ENCODE peak calls at places on chromosomes 13 and 19, in four cellular contexts. J, F, U and H are unnamed samples.

GRCh38 chr19:21698215-21698614 is 69.2 kb downstream of the ZNF100 start:
- DNase-seq in J (no peak), F (no peak), U (no peak), H (no peak)

GRCh38 chr13:43232144-43232840 is 208.9 kb downstream of the DNAJC15 start:
- DNase-seq in J (no peak), F (no peak), U (no peak), H (no peak)

GRCh38 chr13:99385161-99385560 is 78.0 kb upstream of the GPR183 start:
- DNase-seq in J (no peak), F (no peak), U (no peak), H (no peak)

GRCh38 chr13:36887758-36888521 is 32.1 kb downstream of the SMAD9 start:
- DNase-seq in J (no peak), F (no peak), U (no peak), H (no peak)

GRCh38 chr19:7500811-7501450 is 12.1 kb upstream of the PEX11G start:
- DNase-seq in J (peak; percentile 86), F (no peak), U (peak; percentile 89), H (peak; percentile 30)

GRCh38 chr19:35856546-35857149 is at the start of gene KIRREL2:
- DNase-seq in J (peak; percentile 84), F (no peak), U (no peak), H (no peak)

GRCh38 chr19:49823472-49823871 is 5.4 kb downstream of the MED25 start:
- DNase-seq in J (no peak), F (no peak), U (no peak), H (no peak)

GRCh38 chr13:113203507-113204377 is 4.7 kb downstream of the PCID2 start:
- DNase-seq in J (peak; percentile 51), F (no peak), U (no peak), H (no peak)

GRCh38 chr19:30498707-30499106 is 126.5 kb downstream of the ZNF536 start:
- DNase-seq in J (no peak), F (no peak), U (no peak), H (peak; percentile 15)

GRCh38 chr19:46471116-46471733 is at the start of gene PNMA8A:
- DNase-seq in J (peak; percentile 82), F (peak; percentile 91), U (peak; percentile 87), H (peak; percentile 85)

GRCh38 chr19:57527136-57527881 is at the start of gene ZNF549:
- DNase-seq in J (peak; percentile 90), F (peak; percentile 86), U (peak; percentile 96), H (peak; percentile 72)

GRCh38 chr13:28492527-28493367 is 2.2 kb downstream of the FLT1 start:
- DNase-seq in J (no peak), F (no peak), U (no peak), H (no peak)

GRCh38 chr13:25965596-25965995 is 86.2 kb downstream of the SHISA2 start:
- DNase-seq in J (no peak), F (no peak), U (no peak), H (no peak)

GRCh38 chr19:54373781-54374266 is 9.1 kb upstream of the LAIR1 start:
- DNase-seq in J (no peak), F (no peak), U (no peak), H (no peak)

GRCh38 chr19:2722541-2723344 is 1.6 kb upstream of the DIRAS1 start:
- DNase-seq in J (peak; percentile 85), F (peak; percentile 82), U (peak; percentile 91), H (peak; percentile 44)

GRCh38 chr19:20928371-20928770 is 5.3 kb downstream of the ZNF85 start:
- DNase-seq in J (no peak), F (no peak), U (no peak), H (no peak)

GRCh38 chr13:35648109-35648508 is 171.6 kb upstream of the MAB21L1 start:
- DNase-seq in J (no peak), F (no peak), U (no peak), H (no peak)

GRCh38 chr19:49058592-49058991 is 1.0 kb upstream of the CGB7 start:
- DNase-seq in J (no peak), F (no peak), U (no peak), H (no peak)

GRCh38 chr13:105638446-105638845 is 897.0 kb downstream of the EFNB2 start:
- DNase-seq in J (no peak), F (no peak), U (no peak), H (no peak)

GRCh38 chr19:6393982-6394412 is 1.0 kb upstream of the GTF2F1 start:
- DNase-seq in J (no peak), F (no peak), U (no peak), H (no peak)

GRCh38 chr19:6396305-6396704 is 3.3 kb upstream of the GTF2F1 start:
- DNase-seq in J (no peak), F (no peak), U (no peak), H (no peak)

GRCh38 chr19:6393074-6393981 is at the start of gene GTF2F1:
- DNase-seq in J (peak; percentile 96), F (peak; percentile 97), U (peak; percentile 97), H (peak; percentile 94)

GRCh38 chr19:6394831-6395230 is 1.9 kb upstream of the GTF2F1 start:
- DNase-seq in J (no peak), F (no peak), U (no peak), H (no peak)

GRCh38 chr19:6392219-6393073 is 518 bp downstream of the GTF2F1 start:
- DNase-seq in J (no peak), F (no peak), U (no peak), H (no peak)
- H3K27ac ChIP-seq in J (peak overlapping the region; percentile 92), F (peak overlapping the region; percentile 94), U (peak overlapping the region; percentile 95), H (peak overlapping the region; percentile 91)

GRCh38 chr19:51000981-51001380 is 423 bp downstream of the KLK8 start:
- DNase-seq in J (no peak), F (no peak), U (no peak), H (no peak)
- H3K27ac ChIP-seq in J (no peak overlapping the region), F (no peak overlapping the region), U (no peak overlapping the region), H (no peak overlapping the region)

DNA sequence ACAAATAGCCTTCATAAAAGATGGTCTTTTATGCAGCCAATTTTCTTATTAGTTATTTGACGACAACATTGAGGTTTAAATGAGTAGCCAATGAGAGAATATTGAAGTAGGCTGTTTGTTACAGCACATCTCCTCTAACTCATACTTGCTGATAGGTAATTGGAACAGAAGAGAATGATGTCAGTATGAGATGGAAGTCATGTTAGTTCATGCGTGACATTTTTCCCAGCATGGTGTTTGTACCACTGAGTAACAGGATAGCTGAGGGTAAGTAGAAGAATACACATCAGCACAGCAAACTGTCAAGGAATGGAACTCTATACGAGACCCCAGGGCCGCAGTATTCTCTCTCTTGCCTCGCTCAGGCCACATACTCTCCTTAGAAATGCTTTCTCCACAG is 37.2 kb downstream of the COL4A2 start:
- DNase-seq in J (no peak), F (peak; percentile 4), U (no peak), H (no peak)
- H3K27ac ChIP-seq in J (no peak overlapping the region), F (peak overlapping the region; percentile 96), U (no peak overlapping the region), H (no peak overlapping the region)

GRCh38 chr19:10550336-10550735 is 6.6 kb downstream of the ATG4D start:
- DNase-seq in J (no peak), F (no peak), U (no peak), H (no peak)

GRCh38 chr19:10552596-10553053 is 8.9 kb downstream of the ATG4D start:
- DNase-seq in J (no peak), F (no peak), U (peak; percentile 68), H (peak; percentile 22)

GRCh38 chr19:10548746-10549276 is 5.1 kb downstream of the ATG4D start:
- DNase-seq in J (no peak), F (no peak), U (no peak), H (no peak)

GRCh38 chr19:10551698-10552301 is 8.1 kb downstream of the ATG4D start:
- DNase-seq in J (no peak), F (no peak), U (no peak), H (no peak)

DNA sequence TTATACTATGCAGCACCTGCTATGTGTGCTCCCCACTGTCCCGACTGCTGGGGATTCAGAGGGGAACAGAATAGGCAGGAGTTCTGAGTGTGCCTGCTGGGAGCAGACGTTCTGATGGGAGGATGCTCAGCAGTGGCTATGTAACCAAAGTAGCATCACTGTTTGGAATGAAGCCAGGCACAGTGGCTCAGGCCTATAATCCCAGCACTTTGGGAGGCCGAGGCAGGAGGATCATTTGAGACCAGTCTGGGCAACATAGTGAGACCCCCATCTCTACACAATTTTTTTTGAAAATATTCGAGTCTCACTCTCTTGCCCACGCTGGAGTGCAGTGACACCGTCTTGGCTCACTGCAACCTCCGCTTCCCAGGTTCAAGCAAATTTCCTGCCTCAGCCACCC is 6.0 kb downstream of the ATG4D start:
- DNase-seq in J (no peak), F (no peak), U (no peak), H (no peak)
- H3K27ac ChIP-seq in J (no peak overlapping the region), F (no peak overlapping the region), U (no peak overlapping the region), H (no peak overlapping the region)

DNA sequence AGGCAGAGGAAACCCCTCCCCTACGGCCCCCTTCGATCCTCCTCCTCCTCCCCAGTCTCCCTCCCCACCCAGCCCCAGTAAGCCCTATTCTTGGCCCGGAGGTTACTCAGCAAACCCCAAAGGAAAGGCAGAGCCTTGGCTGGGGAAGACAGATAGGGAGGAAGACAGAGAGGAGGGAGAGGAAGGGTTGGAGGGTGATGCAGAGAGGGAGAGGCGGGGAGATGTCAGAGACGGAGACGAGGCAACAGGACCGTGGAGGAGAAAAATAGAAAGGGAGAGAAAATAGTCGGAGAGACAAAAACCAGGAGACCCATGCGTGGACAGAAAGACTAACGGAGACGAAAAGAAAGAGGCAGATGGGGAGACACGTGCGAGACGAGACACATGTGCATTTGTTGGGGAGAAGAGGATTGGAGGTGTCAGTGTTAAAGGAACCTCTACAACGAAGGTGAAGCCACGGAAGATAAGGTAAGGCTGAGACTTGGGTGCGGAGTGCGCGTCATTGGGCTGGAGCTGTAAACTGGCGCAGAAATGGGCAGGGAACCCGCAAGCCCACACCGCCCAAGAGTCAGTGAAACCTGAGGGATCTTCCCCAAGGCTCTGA is 2.9 kb downstream of the TGFB1 start:
- DNase-seq in J (no peak), F (no peak), U (no peak), H (no peak)
- H3K27ac ChIP-seq in J (peak overlapping the region; percentile 36), F (peak overlapping the region; percentile 90), U (peak overlapping the region; percentile 91), H (no peak overlapping the region)

GRCh38 chr19:13842294-13843103 is 34.4 kb upstream of the NANOS3 start:
- DNase-seq in J (peak; percentile 94), F (peak; percentile 92), U (peak; percentile 83), H (peak; percentile 63)
- H3K27ac ChIP-seq in J (peak overlapping the region; percentile 98), F (peak overlapping the region; percentile 100), U (peak overlapping the region; percentile 99), H (peak overlapping the region; percentile 82)